ENCODE peak calls at places on chromosome 4, in ten cellular contexts. R is CD4-positive, CD25-positive, alpha-beta regulatory T cell; B is CD4-positive, alpha-beta memory T cell; J is upper lobe of left lung; G is pancreas; F is tibial artery; T is WERI-Rb-1; U is left ventricle myocardium inferior; D is endodermal cell; I is PC-9. S is an unnamed sample. For H3K9me3, the result is how much of the 10 kb centered on the place peaks cover.

GRCh38 chr4:111641813-111642579 is 503.3 kb upstream of the FAM241A start:
- DNase-seq in R (no peak), B (no peak), J (no peak), G (peak), F (peak), T (peak), U (no peak), D (peak), I (peak), S (no peak)

GRCh38 chr4:128812360-128812958 is 3.0 kb downstream of the JADE1 start:
- DNase-seq in R (no peak), B (no peak), J (no peak), G (peak), F (no peak), T (no peak), U (no peak), D (peak), I (no peak), S (no peak)

GRCh38 chr4:110950721-110951120 is 327.8 kb upstream of the PITX2 start:
- DNase-seq in R (no peak), B (no peak), J (no peak), G (no peak), F (no peak), T (no peak), U (no peak), D (no peak), I (no peak), S (no peak)

GRCh38 chr4:147175460-147176025 is 229.9 kb upstream of the TTC29 start:
- DNase-seq in R (no peak), B (no peak), J (no peak), G (no peak), F (no peak), T (peak), U (no peak), D (peak), I (no peak), S (no peak)

GRCh38 chr4:57119054-57119651 is 9.0 kb upstream of the IGFBP7 start:
- DNase-seq in R (no peak), B (no peak), J (no peak), G (no peak), F (peak), T (no peak), U (peak), D (no peak), I (peak), S (no peak)

GRCh38 chr4:48780867-48781219 is 764 bp upstream of the FRYL start:
- DNase-seq in R (peak), B (peak), J (no peak), G (peak), F (no peak), T (no peak), U (no peak), D (peak), I (peak), S (peak)

GRCh38 chr4:40238700-40239548 is 42.1 kb downstream of the RHOH start:
- DNase-seq in R (peak), B (peak), J (no peak), G (no peak), F (no peak), T (no peak), U (no peak), D (no peak), I (no peak), S (peak)

GRCh38 chr4:78954048-78954666 is 14.9 kb upstream of the PAQR3 start:
- DNase-seq in R (no peak), B (no peak), J (no peak), G (no peak), F (no peak), T (peak), U (no peak), D (peak), I (peak), S (no peak)

GRCh38 chr4:109462802-109463201 is 29.2 kb downstream of the SEC24B start:
- DNase-seq in R (no peak), B (no peak), J (no peak), G (no peak), F (no peak), T (no peak), U (no peak), D (no peak), I (no peak), S (no peak)

GRCh38 chr4:73828945-73829344 is 7.5 kb upstream of the CXCL6 start:
- DNase-seq in R (no peak), B (no peak), J (no peak), G (no peak), F (no peak), T (no peak), U (no peak), D (no peak), I (no peak), S (no peak)

DNA sequence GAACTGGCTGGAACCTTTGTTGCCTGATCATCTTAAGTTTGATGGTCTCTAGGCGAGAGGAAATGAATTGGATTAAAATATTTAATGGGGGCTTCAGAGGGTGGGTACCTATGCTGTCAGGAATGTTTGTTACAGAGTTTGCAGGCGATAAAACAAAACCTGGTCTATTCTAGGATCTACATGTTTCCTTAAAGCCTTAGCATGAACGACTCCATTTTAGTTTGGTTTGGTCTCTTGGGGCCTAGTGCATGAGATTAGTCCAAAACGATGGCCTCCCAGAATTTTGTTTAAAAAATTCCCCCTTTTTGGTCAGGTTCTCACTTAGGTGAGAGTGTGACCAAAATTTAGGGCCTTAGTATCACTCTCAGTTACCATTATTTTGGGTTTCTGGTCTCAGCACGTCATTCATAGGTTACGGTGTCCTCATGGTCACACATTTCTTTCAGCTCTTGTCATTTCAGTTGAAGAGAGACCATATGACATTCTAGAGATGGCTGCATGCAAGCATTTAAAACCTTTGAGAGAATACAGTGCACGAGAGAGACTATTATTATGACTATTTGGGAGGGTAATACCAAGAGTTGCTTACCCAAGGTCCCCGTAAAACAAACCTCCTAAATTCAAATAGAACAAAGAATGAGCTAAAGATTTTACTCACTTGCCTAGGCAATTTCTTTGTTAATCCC is 13.8 kb downstream of the MOB1B start:
- DNase-seq in R (no peak), B (no peak), J (no peak), G (no peak), F (no peak), T (no peak), U (no peak), D (no peak), I (no peak), S (no peak)
- H3K9me3 ChIP-seq in R (under half), B (under half), J (under half), G (under half), F (under half), T (under half), U (under half), D (under half), I (under half), S (under half)

GRCh38 chr4:22063613-22064012 is 115.0 kb upstream of the KCNIP4 start:
- DNase-seq in R (no peak), B (no peak), J (no peak), G (no peak), F (no peak), T (no peak), U (no peak), D (no peak), I (no peak), S (no peak)
- H3K9me3 ChIP-seq in R (under half), B (under half), J (under half), G (under half), F (under half), T (under half), U (under half), D (under half), I (under half), S (under half)

GRCh38 chr4:152581536-152582160 is 45.8 kb upstream of the FBXW7 start:
- DNase-seq in R (no peak), B (no peak), J (no peak), G (no peak), F (no peak), T (no peak), U (no peak), D (peak), I (no peak), S (no peak)
- H3K9me3 ChIP-seq in R (under half), B (under half), J (under half), G (under half), F (under half), T (under half), U (under half), D (under half), I (under half), S (under half)

GRCh38 chr4:139470997-139471665 is 17.2 kb downstream of the RAB33B start:
- DNase-seq in R (no peak), B (no peak), J (no peak), G (no peak), F (no peak), T (no peak), U (no peak), D (no peak), I (no peak), S (no peak)
- H3K9me3 ChIP-seq in R (under half), B (under half), J (under half), G (under half), F (under half), T (under half), U (under half), D (under half), I (under half), S (under half)

DNA sequence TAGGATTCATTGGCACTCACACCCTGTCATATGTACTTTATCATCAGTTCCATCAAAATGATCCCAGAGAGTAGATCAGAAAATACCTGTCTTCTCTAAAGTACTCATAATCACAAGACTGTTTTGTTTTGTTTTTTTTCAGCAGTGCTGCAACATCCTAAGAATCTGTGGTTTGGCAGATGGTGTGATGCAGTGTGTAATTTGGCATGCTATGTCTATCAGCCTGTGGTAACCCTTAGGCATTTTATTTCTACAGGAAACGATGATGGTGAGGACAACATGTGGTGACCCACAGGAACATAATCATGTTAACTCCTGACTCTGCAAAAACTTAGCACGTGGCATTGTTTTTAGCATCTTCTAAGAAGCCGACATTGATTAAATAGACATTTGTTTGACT is 2528.3 kb downstream of the ARAP2 start:
- DNase-seq in R (no peak), B (no peak), J (no peak), G (no peak), F (no peak), T (no peak), U (no peak), D (no peak), I (peak), S (no peak)
- H3K9me3 ChIP-seq in R (under half), B (under half), J (under half), G (under half), F (under half), T (under half), U (under half), D (under half), I (under half), S (under half)

DNA sequence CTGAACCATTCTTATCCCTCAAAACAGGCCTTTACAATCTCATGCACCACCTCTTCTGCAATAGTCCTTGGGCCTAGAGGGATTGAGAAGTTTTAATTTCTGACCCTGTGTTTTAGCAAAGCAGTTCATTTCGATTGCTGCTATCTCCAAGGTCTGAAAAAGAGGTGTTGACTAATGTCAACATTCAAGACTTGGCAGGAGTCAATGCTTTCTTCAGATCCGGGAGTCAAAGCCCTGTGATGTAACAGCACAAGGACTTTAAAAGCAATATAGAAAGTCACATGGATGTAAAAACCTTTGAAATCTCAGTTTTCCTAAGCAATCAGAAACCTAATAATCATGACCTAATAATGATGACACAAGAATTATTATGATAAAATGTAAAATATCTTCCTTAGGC is 133.8 kb downstream of the ADAM29 start:
- DNase-seq in R (no peak), B (no peak), J (no peak), G (no peak), F (no peak), T (no peak), U (no peak), D (no peak), I (no peak), S (no peak)
- H3K9me3 ChIP-seq in R (under half), B (under half), J (under half), G (under half), F (under half), T (under half), U (under half), D (under half), I (under half), S (under half)

GRCh38 chr4:99863-100262 is 24.4 kb upstream of the ZNF718 start:
- DNase-seq in R (no peak), B (no peak), J (no peak), G (no peak), F (no peak), T (no peak), U (no peak), D (no peak), I (no peak), S (no peak)
- H3K9me3 ChIP-seq in R (half or more), B (under half), J (half or more), G (under half), F (half or more), T (under half), U (half or more), D (half or more), I (under half), S (under half)

S was measured in CD8-positive, alpha-beta memory T cell.